ENCODE peak calls at places on chromosomes 13 and 19, in six cellular contexts. One of them, this sample, is unnamed.

GRCh38 chr13:42883142-42883541 is 101.8 kb downstream of the FAM216B start:
- DNase-seq in MCF 10A: no peak
- DNase-seq in ovary: no peak
- DNase-seq in GM06990: no peak
- DNase-seq in astrocyte of the cerebellum: no peak
- DNase-seq in amniotic epithelial cell: no peak
- DNase-seq in this sample: no peak

GRCh38 chr19:3161453-3161852 is 17.1 kb upstream of the S1PR4 start:
- DNase-seq in astrocyte of the cerebellum: no peak
- DNase-seq in GM06990: no peak
- DNase-seq in ovary: no peak
- DNase-seq in amniotic epithelial cell: peak
- DNase-seq in MCF 10A: peak
- DNase-seq in this sample: no peak

GRCh38 chr13:110563463-110563774 is 1.9 kb upstream of the RAB20 start:
- DNase-seq in astrocyte of the cerebellum: no peak
- DNase-seq in ovary: no peak
- DNase-seq in amniotic epithelial cell: no peak
- DNase-seq in MCF 10A: no peak
- DNase-seq in GM06990: no peak
- DNase-seq in this sample: no peak

GRCh38 chr19:54147676-54148075 is 10.1 kb downstream of the CNOT3 start:
- DNase-seq in amniotic epithelial cell: no peak
- DNase-seq in ovary: peak
- DNase-seq in GM06990: no peak
- DNase-seq in astrocyte of the cerebellum: no peak
- DNase-seq in MCF 10A: no peak
- DNase-seq in this sample: no peak

GRCh38 chr19:17332677-17333581 is 1.7 kb downstream of the ANO8 start:
- DNase-seq in astrocyte of the cerebellum: no peak
- DNase-seq in ovary: no peak
- DNase-seq in MCF 10A: peak
- DNase-seq in amniotic epithelial cell: peak
- DNase-seq in GM06990: no peak
- DNase-seq in this sample: no peak

GRCh38 chr13:98174995-98175394 is 2.1 kb downstream of the RNF113B start:
- DNase-seq in MCF 10A: no peak
- DNase-seq in astrocyte of the cerebellum: no peak
- DNase-seq in amniotic epithelial cell: peak
- DNase-seq in ovary: no peak
- DNase-seq in GM06990: no peak
- DNase-seq in this sample: no peak

GRCh38 chr13:44961997-44962396 is 27.3 kb downstream of the NUFIP1 start:
- DNase-seq in MCF 10A: no peak
- DNase-seq in amniotic epithelial cell: no peak
- DNase-seq in GM06990: no peak
- DNase-seq in astrocyte of the cerebellum: no peak
- DNase-seq in ovary: no peak
- DNase-seq in this sample: no peak

GRCh38 chr13:66427330-66427990 is 802.7 kb downstream of the PCDH9 start:
- DNase-seq in GM06990: no peak
- DNase-seq in ovary: no peak
- DNase-seq in astrocyte of the cerebellum: no peak
- DNase-seq in MCF 10A: peak
- DNase-seq in amniotic epithelial cell: no peak
- DNase-seq in this sample: no peak

GRCh38 chr13:107586216-107586615 is 629.1 kb downstream of the LIG4 start:
- DNase-seq in MCF 10A: no peak
- DNase-seq in ovary: no peak
- DNase-seq in amniotic epithelial cell: peak
- DNase-seq in astrocyte of the cerebellum: no peak
- DNase-seq in GM06990: no peak
- DNase-seq in this sample: no peak

GRCh38 chr13:99859178-99860177 is 112.1 kb downstream of the ZIC5 start:
- DNase-seq in GM06990: peak
- DNase-seq in astrocyte of the cerebellum: no peak
- DNase-seq in amniotic epithelial cell: no peak
- DNase-seq in MCF 10A: no peak
- DNase-seq in ovary: no peak
- DNase-seq in this sample: no peak

GRCh38 chr13:39684531-39685137 is 29.2 kb downstream of the COG6 start:
- DNase-seq in amniotic epithelial cell: peak
- DNase-seq in astrocyte of the cerebellum: peak
- DNase-seq in GM06990: peak
- DNase-seq in ovary: no peak
- DNase-seq in MCF 10A: peak
- DNase-seq in this sample: peak

GRCh38 chr19:51131780-51132680 is 7.3 kb downstream of the SIGLEC9 start:
- DNase-seq in astrocyte of the cerebellum: peak
- DNase-seq in GM06990: no peak
- DNase-seq in MCF 10A: no peak
- DNase-seq in ovary: peak
- DNase-seq in amniotic epithelial cell: peak
- DNase-seq in this sample: no peak

GRCh38 chr19:2716722-2717637 is 4.2 kb downstream of the DIRAS1 start:
- DNase-seq in amniotic epithelial cell: no peak
- DNase-seq in ovary: no peak
- DNase-seq in GM06990: no peak
- DNase-seq in astrocyte of the cerebellum: no peak
- DNase-seq in MCF 10A: no peak
- DNase-seq in this sample: no peak

GRCh38 chr19:677601-678380 is 1.6 kb downstream of the FSTL3 start:
- DNase-seq in astrocyte of the cerebellum: no peak
- DNase-seq in ovary: no peak
- DNase-seq in amniotic epithelial cell: peak
- DNase-seq in GM06990: no peak
- DNase-seq in MCF 10A: peak
- DNase-seq in this sample: no peak

GRCh38 chr19:3509566-3509989 is 3.5 kb downstream of the FZR1 start:
- DNase-seq in GM06990: no peak
- DNase-seq in amniotic epithelial cell: peak
- DNase-seq in astrocyte of the cerebellum: no peak
- DNase-seq in MCF 10A: peak
- DNase-seq in ovary: no peak
- DNase-seq in this sample: peak

GRCh38 chr13:89857502-89857901 is 1490.0 kb upstream of the MIR17HG start:
- DNase-seq in astrocyte of the cerebellum: no peak
- DNase-seq in amniotic epithelial cell: no peak
- DNase-seq in MCF 10A: no peak
- DNase-seq in GM06990: no peak
- DNase-seq in ovary: no peak
- DNase-seq in this sample: no peak

GRCh38 chr13:29301027-29301426 is 294.5 kb downstream of the SLC7A1 start:
- DNase-seq in GM06990: no peak
- DNase-seq in ovary: no peak
- DNase-seq in amniotic epithelial cell: no peak
- DNase-seq in MCF 10A: no peak
- DNase-seq in astrocyte of the cerebellum: no peak
- DNase-seq in this sample: no peak

GRCh38 chr19:8618751-8619150 is 8.2 kb upstream of the ADAMTS10 start:
- DNase-seq in GM06990: no peak
- DNase-seq in amniotic epithelial cell: no peak
- DNase-seq in astrocyte of the cerebellum: no peak
- DNase-seq in MCF 10A: peak
- DNase-seq in ovary: no peak
- DNase-seq in this sample: no peak

GRCh38 chr19:8355631-8356402 is 8.1 kb upstream of the ANGPTL4 start:
- DNase-seq in MCF 10A: peak
- DNase-seq in amniotic epithelial cell: peak
- DNase-seq in astrocyte of the cerebellum: peak
- DNase-seq in GM06990: no peak
- DNase-seq in ovary: no peak
- DNase-seq in this sample: peak

GRCh38 chr19:33819875-33820781 is 23.5 kb downstream of the KCTD15 start:
- DNase-seq in ovary: peak
- DNase-seq in astrocyte of the cerebellum: no peak
- DNase-seq in GM06990: no peak
- DNase-seq in MCF 10A: peak
- DNase-seq in amniotic epithelial cell: peak
- DNase-seq in this sample: no peak

GRCh38 chr13:112968910-112969691 is at the start of gene MCF2L:
- DNase-seq in astrocyte of the cerebellum: no peak
- DNase-seq in amniotic epithelial cell: peak
- DNase-seq in MCF 10A: no peak
- DNase-seq in GM06990: peak
- DNase-seq in ovary: peak
- DNase-seq in this sample: no peak

GRCh38 chr19:48741222-48741999 is 1.0 kb upstream of the RASIP1 start:
- DNase-seq in amniotic epithelial cell: peak
- DNase-seq in ovary: no peak
- DNase-seq in astrocyte of the cerebellum: no peak
- DNase-seq in GM06990: peak
- DNase-seq in MCF 10A: peak
- DNase-seq in this sample: no peak

GRCh38 chr19:46736544-46737274 is 9.1 kb upstream of the FKRP start:
- DNase-seq in GM06990: no peak
- DNase-seq in amniotic epithelial cell: no peak
- DNase-seq in astrocyte of the cerebellum: no peak
- DNase-seq in MCF 10A: no peak
- DNase-seq in ovary: peak
- DNase-seq in this sample: no peak

GRCh38 chr13:101535192-101535746 is 82.8 kb downstream of the ITGBL1 start:
- DNase-seq in ovary: no peak
- DNase-seq in GM06990: no peak
- DNase-seq in astrocyte of the cerebellum: no peak
- DNase-seq in amniotic epithelial cell: peak
- DNase-seq in MCF 10A: no peak
- DNase-seq in this sample: no peak

GRCh38 chr19:30146346-30146745 is 204.3 kb downstream of the URI1 start:
- DNase-seq in GM06990: no peak
- DNase-seq in ovary: no peak
- DNase-seq in MCF 10A: no peak
- DNase-seq in astrocyte of the cerebellum: no peak
- DNase-seq in amniotic epithelial cell: no peak
- DNase-seq in this sample: no peak

GRCh38 chr19:3112375-3113099 is 18.4 kb downstream of the GNA11 start:
- DNase-seq in astrocyte of the cerebellum: no peak
- DNase-seq in MCF 10A: no peak
- DNase-seq in ovary: no peak
- DNase-seq in GM06990: no peak
- DNase-seq in amniotic epithelial cell: no peak
- DNase-seq in this sample: no peak

GRCh38 chr19:10288662-10289166 is 1.0 kb upstream of the ICAM5 start:
- DNase-seq in ovary: no peak
- DNase-seq in amniotic epithelial cell: peak
- DNase-seq in GM06990: peak
- DNase-seq in astrocyte of the cerebellum: no peak
- DNase-seq in MCF 10A: peak
- DNase-seq in this sample: no peak

GRCh38 chr19:40521276-40521675 is 54.5 kb downstream of the SPTBN4 start:
- DNase-seq in ovary: no peak
- DNase-seq in MCF 10A: peak
- DNase-seq in amniotic epithelial cell: no peak
- DNase-seq in GM06990: no peak
- DNase-seq in astrocyte of the cerebellum: no peak
- DNase-seq in this sample: no peak

GRCh38 chr13:26971990-26972888 is 199.4 kb downstream of the USP12 start:
- DNase-seq in ovary: no peak
- DNase-seq in astrocyte of the cerebellum: no peak
- DNase-seq in amniotic epithelial cell: peak
- DNase-seq in MCF 10A: peak
- DNase-seq in GM06990: peak
- DNase-seq in this sample: no peak

GRCh38 chr13:27997904-27998522 is 9.5 kb upstream of the URAD start:
- DNase-seq in astrocyte of the cerebellum: no peak
- DNase-seq in MCF 10A: peak
- DNase-seq in ovary: no peak
- DNase-seq in GM06990: no peak
- DNase-seq in amniotic epithelial cell: peak
- DNase-seq in this sample: no peak

GRCh38 chr13:111517641-111518010 is 197.2 kb downstream of the TEX29 start:
- DNase-seq in astrocyte of the cerebellum: no peak
- DNase-seq in MCF 10A: no peak
- DNase-seq in ovary: no peak
- DNase-seq in amniotic epithelial cell: no peak
- DNase-seq in GM06990: no peak
- DNase-seq in this sample: no peak

GRCh38 chr19:7673995-7674667 is 2.8 kb upstream of the MCEMP1 start:
- DNase-seq in MCF 10A: peak
- DNase-seq in amniotic epithelial cell: peak
- DNase-seq in GM06990: peak
- DNase-seq in ovary: no peak
- DNase-seq in astrocyte of the cerebellum: no peak
- DNase-seq in this sample: no peak

GRCh38 chr19:4831351-4832340 is at the start of gene TICAM1:
- DNase-seq in astrocyte of the cerebellum: no peak
- DNase-seq in ovary: peak
- DNase-seq in GM06990: peak
- DNase-seq in amniotic epithelial cell: peak
- DNase-seq in MCF 10A: peak
- DNase-seq in this sample: no peak

GRCh38 chr13:99414048-99414995 is 87.0 kb upstream of the TM9SF2 start:
- DNase-seq in ovary: no peak
- DNase-seq in MCF 10A: no peak
- DNase-seq in GM06990: no peak
- DNase-seq in astrocyte of the cerebellum: no peak
- DNase-seq in amniotic epithelial cell: no peak
- DNase-seq in this sample: no peak

GRCh38 chr13:97298816-97299215 is 76.7 kb downstream of the MBNL2 start:
- DNase-seq in astrocyte of the cerebellum: no peak
- DNase-seq in MCF 10A: no peak
- DNase-seq in ovary: no peak
- DNase-seq in amniotic epithelial cell: peak
- DNase-seq in GM06990: no peak
- DNase-seq in this sample: no peak

GRCh38 chr13:30808600-30808999 is 73.3 kb downstream of the ALOX5AP start:
- DNase-seq in astrocyte of the cerebellum: no peak
- DNase-seq in GM06990: no peak
- DNase-seq in MCF 10A: no peak
- DNase-seq in ovary: no peak
- DNase-seq in amniotic epithelial cell: no peak
- DNase-seq in this sample: no peak

GRCh38 chr13:23666576-23666975 is 96.4 kb downstream of the TNFRSF19 start:
- DNase-seq in ovary: no peak
- DNase-seq in MCF 10A: no peak
- DNase-seq in astrocyte of the cerebellum: no peak
- DNase-seq in GM06990: no peak
- DNase-seq in amniotic epithelial cell: no peak
- DNase-seq in this sample: no peak

GRCh38 chr19:2610637-2611482 is 91.6 kb downstream of the GNG7 start:
- DNase-seq in GM06990: peak
- DNase-seq in MCF 10A: peak
- DNase-seq in ovary: peak
- DNase-seq in amniotic epithelial cell: peak
- DNase-seq in astrocyte of the cerebellum: peak
- DNase-seq in this sample: peak